ENCODE peak calls at places on chromosome 11, in four cellular contexts. One of them, this sample, is unnamed.
A peak's percentile ranks its signal among the peaks of the same experiment; 100 is the strongest.

GRCh38 chr11:131504199-131504949 is 134.0 kb downstream of the NTM start:
- DNase-seq in K562: peak; percentile 16
- DNase-seq in GM12878: no peak
- DNase-seq in HepG2: no peak
- DNase-seq in this sample: peak; percentile 78

GRCh38 chr11:119453881-119454280 is 30.9 kb upstream of the THY1 start:
- DNase-seq in K562: no peak
- DNase-seq in GM12878: no peak
- DNase-seq in HepG2: no peak
- DNase-seq in this sample: no peak

GRCh38 chr11:32497951-32498350 is 62.6 kb upstream of the WT1 start:
- DNase-seq in K562: no peak
- DNase-seq in GM12878: no peak
- DNase-seq in HepG2: no peak
- DNase-seq in this sample: no peak

GRCh38 chr11:17744151-17744940 is 9.8 kb downstream of the KCNC1 start:
- DNase-seq in K562: no peak
- DNase-seq in GM12878: no peak
- DNase-seq in HepG2: no peak
- DNase-seq in this sample: no peak

GRCh38 chr11:111229604-111230003 is 15.9 kb upstream of the POU2AF2 start:
- DNase-seq in K562: no peak
- DNase-seq in GM12878: no peak
- DNase-seq in HepG2: no peak
- DNase-seq in this sample: no peak

GRCh38 chr11:14232652-14233051 is 126.3 kb downstream of the RRAS2 start:
- DNase-seq in K562: peak; percentile 43
- DNase-seq in GM12878: no peak
- DNase-seq in HepG2: no peak
- DNase-seq in this sample: peak; percentile 66

GRCh38 chr11:2772544-2773031 is 72.8 kb upstream of the KCNQ1OT1 start:
- DNase-seq in K562: no peak
- DNase-seq in GM12878: no peak
- DNase-seq in HepG2: no peak
- DNase-seq in this sample: peak; percentile 4

GRCh38 chr11:82225930-82226329 is 507.7 kb downstream of the FAM181B start:
- DNase-seq in K562: no peak
- DNase-seq in GM12878: no peak
- DNase-seq in HepG2: no peak
- DNase-seq in this sample: no peak

GRCh38 chr11:133953999-133954398 is 2.8 kb downstream of the IGSF9B start:
- DNase-seq in K562: no peak
- DNase-seq in GM12878: no peak
- DNase-seq in HepG2: no peak
- DNase-seq in this sample: no peak

GRCh38 chr11:106187860-106188456 is 110.5 kb downstream of the AASDHPPT start:
- DNase-seq in K562: no peak
- DNase-seq in GM12878: no peak
- DNase-seq in HepG2: no peak
- DNase-seq in this sample: no peak

GRCh38 chr11:69542314-69543168 is 61.1 kb downstream of the LINC01488 start:
- DNase-seq in K562: peak; percentile 3
- DNase-seq in GM12878: no peak
- DNase-seq in HepG2: no peak
- DNase-seq in this sample: no peak

GRCh38 chr11:2804701-2805387 is 80.7 kb downstream of the CDKN1C start:
- DNase-seq in K562: no peak
- DNase-seq in GM12878: no peak
- DNase-seq in HepG2: no peak
- DNase-seq in this sample: peak; percentile 9

GRCh38 chr11:69157822-69158231 is 2.1 kb downstream of the SMIM38 start:
- DNase-seq in K562: no peak
- DNase-seq in GM12878: no peak
- DNase-seq in HepG2: no peak
- DNase-seq in this sample: no peak

GRCh38 chr11:14643697-14644395 is at the start of gene PDE3B:
- DNase-seq in K562: peak; percentile 89
- DNase-seq in GM12878: no peak
- DNase-seq in HepG2: peak; percentile 83
- DNase-seq in this sample: peak; percentile 85

GRCh38 chr11:35944503-35945136 is 758 bp downstream of the LDLRAD3 start:
- DNase-seq in K562: no peak
- DNase-seq in GM12878: no peak
- DNase-seq in HepG2: no peak
- DNase-seq in this sample: no peak

GRCh38 chr11:11931461-11932055 is 76.9 kb downstream of the DKK3 start:
- DNase-seq in K562: peak; percentile 26
- DNase-seq in GM12878: no peak
- DNase-seq in HepG2: peak; percentile 62
- DNase-seq in this sample: no peak

GRCh38 chr11:102345923-102346322 is 1.1 kb upstream of the BIRC2 start:
- DNase-seq in K562: no peak
- DNase-seq in GM12878: no peak
- DNase-seq in HepG2: peak; percentile 64
- DNase-seq in this sample: no peak

GRCh38 chr11:15278129-15278528 is 163.4 kb downstream of the INSC start:
- DNase-seq in K562: no peak
- DNase-seq in GM12878: no peak
- DNase-seq in HepG2: no peak
- DNase-seq in this sample: no peak

GRCh38 chr11:47178305-47178704 is 1.6 kb upstream of the ARFGAP2 start:
- DNase-seq in K562: no peak
- DNase-seq in GM12878: no peak
- DNase-seq in HepG2: no peak
- DNase-seq in this sample: no peak

GRCh38 chr11:1994121-1994520 is 3.5 kb downstream of the H19 start:
- DNase-seq in K562: no peak
- DNase-seq in GM12878: no peak
- DNase-seq in HepG2: no peak
- DNase-seq in this sample: no peak

GRCh38 chr11:838441-839279 is 3.7 kb downstream of the POLR2L start:
- DNase-seq in K562: no peak
- DNase-seq in GM12878: no peak
- DNase-seq in HepG2: peak; percentile 82
- DNase-seq in this sample: peak; percentile 56

GRCh38 chr11:62602141-62603071 is 741 bp upstream of the MTA2 start:
- DNase-seq in K562: peak; percentile 86
- DNase-seq in GM12878: no peak
- DNase-seq in HepG2: no peak
- DNase-seq in this sample: peak; percentile 77

GRCh38 chr11:27173545-27173944 is 132.9 kb downstream of the BBOX1 start:
- DNase-seq in K562: no peak
- DNase-seq in GM12878: no peak
- DNase-seq in HepG2: no peak
- DNase-seq in this sample: no peak

GRCh38 chr11:13928566-13929251 is 33.8 kb upstream of the SPON1 start:
- DNase-seq in K562: no peak
- DNase-seq in GM12878: no peak
- DNase-seq in HepG2: no peak
- DNase-seq in this sample: no peak

GRCh38 chr11:4074266-4074665 is 20.3 kb upstream of the RRM1 start:
- DNase-seq in K562: no peak
- DNase-seq in GM12878: no peak
- DNase-seq in HepG2: no peak
- DNase-seq in this sample: no peak

GRCh38 chr11:134792044-134792443 is 380.0 kb upstream of the B3GAT1 start:
- DNase-seq in K562: no peak
- DNase-seq in GM12878: no peak
- DNase-seq in HepG2: no peak
- DNase-seq in this sample: no peak

GRCh38 chr11:64536396-64536935 is 54.6 kb upstream of the SLC22A12 start:
- DNase-seq in K562: no peak
- DNase-seq in GM12878: no peak
- DNase-seq in HepG2: no peak
- DNase-seq in this sample: no peak
- TF ChIP-seq MAX in K562: no peak
- TF ChIP-seq MAX in GM12878: no peak
- TF ChIP-seq MAX in HepG2: no peak
- TF ChIP-seq MAX in this sample: no peak

DNA sequence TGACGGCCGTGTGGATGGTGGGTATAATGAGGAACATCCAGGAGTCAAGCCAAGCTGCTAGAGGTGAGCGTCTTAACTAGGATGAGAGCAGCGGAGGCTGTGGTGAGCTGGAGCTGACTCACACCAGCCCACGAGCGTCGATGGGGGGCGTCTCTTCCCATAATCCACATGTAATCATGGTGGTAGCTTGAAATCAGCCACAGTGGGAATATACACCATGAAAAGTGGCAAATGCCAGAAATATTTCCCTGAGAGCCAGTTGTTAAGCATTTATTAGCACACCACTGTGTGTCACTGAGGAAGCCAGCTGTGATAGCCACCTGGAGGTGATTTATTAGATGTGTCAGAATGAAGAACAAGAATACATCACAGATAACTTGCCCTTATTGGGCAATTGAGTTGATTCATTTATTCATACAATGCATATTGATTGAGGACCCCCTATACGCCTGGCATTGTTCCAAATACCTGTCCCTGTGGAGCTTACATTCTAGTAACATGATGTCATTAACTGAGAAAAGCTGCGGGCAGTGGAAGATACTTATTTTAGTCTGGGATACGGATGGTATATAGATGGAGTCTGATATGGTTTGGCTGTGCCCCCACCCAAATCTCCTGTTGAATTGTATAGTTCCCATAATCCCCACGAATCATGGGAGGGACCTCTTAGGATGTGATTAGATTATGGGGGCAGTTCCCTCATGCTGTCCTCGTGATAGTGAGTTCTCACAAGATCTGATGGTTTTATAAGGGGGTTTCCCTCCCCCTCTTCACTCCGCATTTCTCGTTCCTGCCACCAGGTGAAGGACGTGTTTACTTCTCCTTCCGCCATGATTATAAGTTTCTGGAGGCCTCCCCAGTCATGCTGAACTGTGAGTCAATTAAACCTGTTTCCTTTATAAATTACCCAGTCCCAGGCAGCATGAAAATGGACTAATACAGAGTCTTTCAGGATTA is 473.4 kb downstream of the METTL15 start:
- DNase-seq in K562: no peak
- DNase-seq in GM12878: no peak
- DNase-seq in HepG2: no peak
- DNase-seq in this sample: peak; percentile 17
- TF ChIP-seq CTCF in K562: no peak
- TF ChIP-seq CTCF in GM12878: no peak
- TF ChIP-seq CTCF in HepG2: no peak
- TF ChIP-seq CTCF in this sample: peak; percentile 16

GRCh38 chr11:40271361-40271760 is 1188.1 kb downstream of the LRRC4C start:
- DNase-seq in K562: no peak
- DNase-seq in GM12878: no peak
- DNase-seq in HepG2: no peak
- DNase-seq in this sample: no peak

GRCh38 chr11:40276960-40277359 is 1182.5 kb downstream of the LRRC4C start:
- DNase-seq in K562: no peak
- DNase-seq in GM12878: no peak
- DNase-seq in HepG2: no peak
- DNase-seq in this sample: no peak

GRCh38 chr11:40273192-40273732 is 1186.2 kb downstream of the LRRC4C start:
- DNase-seq in K562: no peak
- DNase-seq in GM12878: no peak
- DNase-seq in HepG2: no peak
- DNase-seq in this sample: no peak

GRCh38 chr11:40269865-40270264 is 1189.6 kb downstream of the LRRC4C start:
- DNase-seq in K562: no peak
- DNase-seq in GM12878: no peak
- DNase-seq in HepG2: no peak
- DNase-seq in this sample: no peak

DNA sequence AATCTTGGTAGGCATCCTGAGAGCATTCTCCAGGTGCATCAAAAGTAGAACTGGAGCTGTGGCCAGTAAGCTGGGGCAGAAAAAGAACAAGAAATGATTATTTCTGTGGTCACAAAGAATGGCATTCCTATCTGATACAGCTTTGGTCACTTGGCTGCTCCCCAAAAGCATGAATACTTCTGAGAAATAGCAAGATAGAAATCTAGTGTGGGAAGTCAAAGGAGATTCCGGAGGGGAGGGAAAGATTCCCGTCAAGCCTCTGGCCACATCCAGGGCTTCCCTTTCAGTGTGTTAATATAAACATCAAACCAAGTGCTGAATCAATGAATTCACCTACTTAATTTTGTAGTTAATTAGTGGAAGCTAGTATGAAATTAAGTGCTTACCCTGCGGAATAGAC is 1185.4 kb downstream of the LRRC4C start:
- DNase-seq in K562: no peak
- DNase-seq in GM12878: no peak
- DNase-seq in HepG2: no peak
- DNase-seq in this sample: no peak
- TF ChIP-seq NR2C2 in K562: no peak
- TF ChIP-seq NR2C2 in GM12878: no peak
- TF ChIP-seq NR2C2 in HepG2: no peak
- TF ChIP-seq NR2C2 in this sample: no peak

DNA sequence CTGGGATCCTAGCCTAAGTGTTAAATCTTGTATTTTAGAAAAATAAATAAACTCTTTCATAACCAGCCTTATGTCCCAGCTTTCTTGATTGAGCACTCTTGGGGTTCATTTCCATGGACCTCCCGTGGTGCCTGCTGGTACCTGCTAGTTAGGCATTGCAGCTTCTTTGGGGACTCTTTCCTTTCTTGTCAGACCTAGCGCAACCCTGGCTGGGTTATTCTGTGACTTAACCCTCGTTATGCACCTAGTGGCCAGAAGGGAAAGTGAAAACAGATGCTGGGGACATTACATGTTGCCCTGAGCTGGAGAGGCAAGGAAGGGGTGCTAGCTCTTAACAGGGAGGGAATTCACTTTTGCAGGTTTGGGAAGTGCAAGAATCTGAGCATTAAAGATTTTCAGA is 46.8 kb downstream of the APIP start:
- DNase-seq in K562: peak; percentile 21
- DNase-seq in GM12878: no peak
- DNase-seq in HepG2: peak; percentile 18
- DNase-seq in this sample: peak; percentile 18
- TF ChIP-seq MAX in K562: no peak
- TF ChIP-seq MAX in GM12878: no peak
- TF ChIP-seq MAX in HepG2: no peak
- TF ChIP-seq MAX in this sample: no peak

This sample was measured in WTC11.